ENCODE peak calls at places on chromosomes 2 and 18, in six cellular contexts. F, L, R, Z, W and D are unnamed samples.

GRCh38 chr2:46493241-46493970 is 14.0 kb downstream of the TMEM247 start:
- DNase-seq in F (peak), L (no peak), R (no peak), Z (peak), W (no peak), D (no peak)

GRCh38 chr2:73020657-73021370 is 50.7 kb downstream of the SFXN5 start:
- DNase-seq in F (peak), L (no peak), R (no peak), Z (peak), W (no peak), D (no peak)

GRCh38 chr2:3486047-3487027 is 33.0 kb downstream of the ADI1 start:
- DNase-seq in F (no peak), L (no peak), R (no peak), Z (no peak), W (no peak), D (no peak)

GRCh38 chr2:96393989-96394761 is 58.6 kb downstream of the NCAPH start:
- DNase-seq in F (no peak), L (no peak), R (no peak), Z (no peak), W (no peak), D (no peak)

GRCh38 chr2:34907812-34908211 is 1308.7 kb upstream of the FAM98A start:
- DNase-seq in F (no peak), L (no peak), R (no peak), Z (no peak), W (no peak), D (no peak)

GRCh38 chr2:226701052-226701451 is 98.6 kb downstream of the IRS1 start:
- DNase-seq in F (peak), L (no peak), R (no peak), Z (no peak), W (no peak), D (no peak)

GRCh38 chr2:119434664-119435063 is 3.0 kb downstream of the TMEM37 start:
- DNase-seq in F (no peak), L (no peak), R (no peak), Z (no peak), W (no peak), D (no peak)

GRCh38 chr2:129721841-129722240 is 257.6 kb upstream of the RAB6C start:
- DNase-seq in F (no peak), L (no peak), R (no peak), Z (no peak), W (no peak), D (no peak)

GRCh38 chr2:105103481-105103880 is 65.6 kb downstream of the MRPS9 start:
- DNase-seq in F (no peak), L (no peak), R (no peak), Z (no peak), W (no peak), D (no peak)

GRCh38 chr2:18209934-18210639 is 331.6 kb downstream of the KCNS3 start:
- DNase-seq in F (peak), L (no peak), R (no peak), Z (no peak), W (no peak), D (peak)

GRCh38 chr18:24968233-24968775 is 383.7 kb downstream of the ZNF521 start:
- DNase-seq in F (no peak), L (no peak), R (no peak), Z (no peak), W (no peak), D (no peak)

GRCh38 chr18:68728301-68728700 is 13.4 kb upstream of the TMX3 start:
- DNase-seq in F (no peak), L (no peak), R (no peak), Z (no peak), W (no peak), D (no peak)

GRCh38 chr2:217886720-217887309 is 116.0 kb downstream of the TNS1 start:
- DNase-seq in F (peak), L (peak), R (peak), Z (peak), W (peak), D (peak)

GRCh38 chr2:1510184-1510583 is 96.9 kb downstream of the TPO start:
- DNase-seq in F (no peak), L (no peak), R (no peak), Z (no peak), W (no peak), D (no peak)

GRCh38 chr2:150036622-150037021 is 449.0 kb upstream of the MMADHC start:
- DNase-seq in F (no peak), L (no peak), R (no peak), Z (no peak), W (no peak), D (no peak)

GRCh38 chr2:221517362-221518121 is 54.6 kb downstream of the EPHA4 start:
- DNase-seq in F (peak), L (no peak), R (no peak), Z (peak), W (peak), D (no peak)

GRCh38 chr18:63131106-63131943 is 188.2 kb downstream of the BCL2 start:
- DNase-seq in F (peak), L (no peak), R (peak), Z (peak), W (no peak), D (no peak)

GRCh38 chr18:55983433-55983832 is 395.4 kb upstream of the TCF4 start:
- DNase-seq in F (no peak), L (no peak), R (no peak), Z (no peak), W (no peak), D (no peak)